ENCODE peak calls at places on chromosomes 2 and 18, in seven cellular contexts. B is D721Med, H is tibial artery, X is HepG2, F is epithelial cell of esophagus, Y is brain microvascular endothelial cell, P is uterus. G is an unnamed sample.

GRCh38 chr2:72147303-72147970 is at the start of gene CYP26B1:
- DNase-seq in H (no peak), P (peak; percentile 8), B (peak; percentile 30), F (no peak), X (no peak), Y (no peak), G (no peak)

GRCh38 chr2:33110461-33110860 is 163.7 kb downstream of the LTBP1 start:
- DNase-seq in B (no peak), H (no peak), P (no peak), F (peak; percentile 50), X (no peak), Y (no peak), G (no peak)

GRCh38 chr18:8779251-8779650 is 73.9 kb downstream of the MTCL1 start:
- DNase-seq in P (no peak), H (no peak), Y (no peak), X (no peak), B (no peak), F (no peak), G (no peak)

GRCh38 chr2:15160201-15160600 is 400.9 kb downstream of the NBAS start:
- DNase-seq in X (no peak), H (no peak), B (no peak), F (peak; percentile 33), P (no peak), Y (no peak), G (no peak)

GRCh38 chr2:37300578-37300977 is 24.1 kb downstream of the PRKD3 start:
- DNase-seq in H (no peak), X (no peak), P (no peak), Y (no peak), F (peak; percentile 53), B (no peak), G (no peak)

GRCh38 chr2:25043241-25043867 is 1.5 kb downstream of the EFR3B start:
- DNase-seq in Y (peak; percentile 91), H (no peak), F (peak; percentile 37), B (no peak), P (no peak), X (no peak), G (peak; percentile 80)

GRCh38 chr2:192161670-192162290 is 33.0 kb downstream of the TMEFF2 start:
- DNase-seq in H (no peak), F (no peak), Y (no peak), P (no peak), B (no peak), X (no peak), G (no peak)

GRCh38 chr2:23020659-23021058 is 364.3 kb upstream of the KLHL29 start:
- DNase-seq in X (no peak), Y (no peak), B (no peak), H (no peak), P (no peak), F (no peak), G (no peak)

GRCh38 chr2:65379721-65380171 is 52.7 kb downstream of the SPRED2 start:
- DNase-seq in P (no peak), X (peak; percentile 80), B (no peak), H (no peak), F (no peak), Y (no peak), G (no peak)

GRCh38 chr2:185417111-185417510 is 321.5 kb upstream of the FSIP2 start:
- DNase-seq in X (no peak), Y (peak; percentile 1), B (no peak), H (no peak), F (peak; percentile 2), P (no peak), G (no peak)

GRCh38 chr2:23492941-23493340 is 108.0 kb downstream of the KLHL29 start:
- DNase-seq in Y (no peak), X (no peak), H (no peak), B (no peak), F (peak; percentile 96), P (no peak), G (no peak)

GRCh38 chr18:79405781-79406575 is 10.2 kb downstream of the NFATC1 start:
- DNase-seq in B (no peak), X (no peak), F (no peak), P (no peak), Y (no peak), H (peak; percentile 64), G (peak; percentile 96)

GRCh38 chr18:43422483-43422882 is 145.2 kb upstream of the SYT4 start:
- DNase-seq in X (no peak), Y (peak; percentile 31), P (no peak), F (peak; percentile 2), H (no peak), B (no peak), G (no peak)

GRCh38 chr2:38317725-38318124 is 59.3 kb downstream of the ATL2 start:
- DNase-seq in H (no peak), P (no peak), B (no peak), F (no peak), Y (no peak), X (no peak), G (no peak)

GRCh38 chr18:10070581-10071000 is 156.8 kb downstream of the VAPA start:
- DNase-seq in P (no peak), Y (no peak), X (no peak), H (no peak), B (no peak), F (no peak), G (no peak)

GRCh38 chr2:127829845-127830246 is 18.9 kb upstream of the WDR33 start:
- DNase-seq in Y (no peak), H (no peak), P (no peak), X (no peak), F (peak; percentile 55), B (no peak), G (peak; percentile 93)

GRCh38 chr2:24009680-24010476 is at the start of gene MFSD2B:
- DNase-seq in B (no peak), Y (no peak), F (no peak), H (no peak), P (no peak), X (no peak), G (no peak)

GRCh38 chr2:8475349-8476045 is 206.4 kb upstream of the ID2 start:
- DNase-seq in Y (no peak), B (no peak), F (no peak), P (no peak), H (no peak), X (no peak), G (peak; percentile 71)

GRCh38 chr18:5295231-5295920 is at the start of gene ZBTB14:
- DNase-seq in X (peak; percentile 36), H (peak; percentile 35), P (peak; percentile 48), F (peak; percentile 63), Y (peak; percentile 7), B (peak; percentile 64), G (peak; percentile 71)

GRCh38 chr2:101704046-101704466 is 6.5 kb downstream of the MAP4K4 start:
- DNase-seq in B (no peak), F (peak; percentile 86), Y (no peak), H (peak; percentile 47), P (peak; percentile 61), X (no peak), G (no peak)

GRCh38 chr18:5943514-5943913 is 48.2 kb upstream of the TMEM200C start:
- DNase-seq in H (no peak), B (no peak), X (no peak), F (no peak), P (no peak), Y (peak; percentile 16), G (no peak)

GRCh38 chr2:188511346-188511745 is 219.7 kb downstream of the GULP1 start:
- DNase-seq in H (no peak), P (no peak), X (no peak), F (no peak), B (no peak), Y (no peak), G (no peak)

GRCh38 chr2:183229386-183229785 is 105.1 kb downstream of the NUP35 start:
- DNase-seq in P (no peak), X (no peak), H (no peak), Y (peak; percentile 49), B (no peak), F (peak; percentile 2), G (peak; percentile 6)

GRCh38 chr2:168323456-168324058 is 76.2 kb upstream of the STK39 start:
- DNase-seq in H (no peak), Y (peak; percentile 16), B (no peak), P (no peak), F (no peak), X (no peak), G (no peak)

GRCh38 chr2:230360028-230360427 is 33.0 kb downstream of the SP140L start:
- DNase-seq in H (no peak), F (peak; percentile 67), X (no peak), B (no peak), Y (no peak), P (no peak), G (no peak)

GRCh38 chr2:86440631-86441391 is at the start of gene KDM3A:
- DNase-seq in B (peak; percentile 34), X (peak; percentile 99), P (peak; percentile 99), Y (peak; percentile 100), F (peak; percentile 100), H (peak; percentile 99), G (peak; percentile 100)
- TF ChIP-seq CTCF in B (no peak), X (no peak), P (peak; percentile 12), Y (no peak), F (no peak), H (no peak), G (no peak)

GRCh38 chr18:65439184-65439583 is 311.6 kb upstream of the CDH7 start:
- DNase-seq in P (no peak), F (no peak), H (no peak), B (peak; percentile 20), Y (no peak), X (no peak), G (no peak)
- TF ChIP-seq CTCF in P (no peak), F (no peak), H (no peak), B (no peak), Y (no peak), X (peak; percentile 11), G (no peak)

DNA sequence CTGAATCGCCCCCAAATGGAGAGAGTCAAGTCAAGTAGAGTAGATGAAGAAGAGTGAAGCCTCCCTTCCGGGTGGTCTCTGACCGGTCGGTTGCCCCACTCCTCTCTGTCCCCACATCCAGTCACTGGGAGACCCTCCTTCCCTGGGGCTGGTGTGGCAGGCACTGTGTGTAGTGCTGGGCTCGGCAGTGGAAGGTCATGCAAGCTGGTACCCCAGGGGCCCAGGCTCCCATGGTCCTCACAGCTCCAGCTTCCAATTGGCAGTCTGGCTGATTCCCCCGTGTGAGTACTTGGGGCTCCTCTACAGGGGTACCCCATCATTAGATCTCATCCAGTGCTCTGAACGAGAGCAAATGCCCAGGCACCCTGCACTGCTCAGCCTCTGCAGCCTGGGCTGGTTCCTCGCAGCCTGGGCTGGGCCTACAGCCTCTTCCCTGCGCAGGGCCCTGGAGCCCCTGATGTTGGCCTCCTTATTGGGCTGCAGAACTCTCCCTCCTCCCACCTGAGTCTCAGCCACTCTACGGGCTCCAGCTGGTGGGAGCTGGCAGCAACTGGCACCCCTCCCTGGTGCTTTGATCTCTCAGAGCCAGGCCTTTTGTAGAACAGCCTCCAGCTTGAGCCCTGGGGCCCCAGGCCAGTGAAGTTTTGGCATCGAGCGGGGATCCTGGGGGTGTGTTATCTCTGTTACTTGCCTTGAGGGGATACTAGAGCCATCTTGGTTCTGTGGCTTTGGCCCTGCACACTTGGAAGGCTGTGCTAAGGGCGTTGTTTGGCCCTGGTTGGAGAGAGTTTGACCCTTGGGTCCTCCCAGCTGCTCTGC is 187.8 kb upstream of the HDAC4 start:
- DNase-seq in B (no peak), F (no peak), P (no peak), H (no peak), X (no peak), Y (no peak), G (no peak)
- TF ChIP-seq CTCF in B (no peak), F (no peak), P (no peak), H (no peak), X (no peak), Y (no peak), G (no peak)

DNA sequence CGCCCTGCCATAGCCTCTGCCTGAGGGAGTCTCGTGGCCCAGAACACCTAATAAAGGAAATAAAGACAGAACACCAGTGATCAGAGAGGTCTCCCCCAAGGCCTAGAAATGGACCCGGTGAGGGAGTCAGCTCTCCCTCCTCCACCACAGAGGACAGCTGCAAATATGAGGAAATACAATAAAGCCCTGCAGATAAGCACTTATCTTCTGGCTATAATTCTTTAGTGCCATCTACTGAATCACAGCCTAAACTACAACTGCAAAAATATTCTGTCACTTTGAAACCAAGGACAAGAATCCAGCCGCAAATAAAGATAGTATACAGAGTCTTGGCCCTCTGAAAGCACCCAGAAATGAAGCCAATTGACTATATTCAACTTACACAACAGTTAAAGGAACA is 42.4 kb upstream of the TACR1 start:
- DNase-seq in X (peak; percentile 25), Y (peak; percentile 11), H (no peak), B (no peak), P (no peak), F (peak; percentile 41), G (no peak)
- TF ChIP-seq CTCF in X (peak; percentile 65), Y (peak; percentile 41), H (no peak), B (peak; percentile 48), P (no peak), F (peak; percentile 52), G (no peak)

G was measured in activated CD8-positive, alpha-beta T cell treated with anti-CD3 and anti-CD28 coated beads for 36 hours.